ENCODE peak calls at places on chromosome 20, in ten cellular contexts. One of them, this sample, is unnamed.

GRCh38 chr20:4633780-4634179 is 87.9 kb upstream of the PRND start:
- DNase-seq in breast epithelium: no peak
- DNase-seq in vagina: no peak
- DNase-seq in astrocyte: peak; percentile 96
- DNase-seq in lung: no peak
- DNase-seq in body of pancreas: peak; percentile 22
- DNase-seq in tibial nerve: no peak
- DNase-seq in lower lobe of right lung: no peak
- DNase-seq in ascending aorta: no peak
- DNase-seq in GM23338: no peak
- DNase-seq in this sample: no peak

GRCh38 chr20:19205999-19206398 is 6.4 kb upstream of the SLC24A3 start:
- DNase-seq in breast epithelium: peak; percentile 59
- DNase-seq in vagina: no peak
- DNase-seq in astrocyte: peak; percentile 1
- DNase-seq in lung: peak; percentile 82
- DNase-seq in body of pancreas: peak; percentile 55
- DNase-seq in tibial nerve: peak; percentile 67
- DNase-seq in lower lobe of right lung: peak; percentile 86
- DNase-seq in ascending aorta: peak; percentile 83
- DNase-seq in GM23338: peak; percentile 89
- DNase-seq in this sample: peak; percentile 86

GRCh38 chr20:47576516-47577033 is 74.9 kb downstream of the NCOA3 start:
- DNase-seq in breast epithelium: peak; percentile 36
- DNase-seq in vagina: no peak
- DNase-seq in astrocyte: peak; percentile 91
- DNase-seq in lung: peak; percentile 62
- DNase-seq in body of pancreas: peak; percentile 71
- DNase-seq in tibial nerve: no peak
- DNase-seq in lower lobe of right lung: peak; percentile 51
- DNase-seq in ascending aorta: peak; percentile 71
- DNase-seq in GM23338: peak; percentile 54
- DNase-seq in this sample: peak; percentile 61

GRCh38 chr20:53972179-53972578 is 98.2 kb downstream of the BCAS1 start:
- DNase-seq in breast epithelium: no peak
- DNase-seq in vagina: no peak
- DNase-seq in astrocyte: no peak
- DNase-seq in lung: no peak
- DNase-seq in body of pancreas: no peak
- DNase-seq in tibial nerve: no peak
- DNase-seq in lower lobe of right lung: no peak
- DNase-seq in ascending aorta: no peak
- DNase-seq in GM23338: peak; percentile 33
- DNase-seq in this sample: no peak

GRCh38 chr20:32285621-32286334 is 8.3 kb downstream of the KIF3B start:
- DNase-seq in breast epithelium: no peak
- DNase-seq in vagina: no peak
- DNase-seq in astrocyte: peak; percentile 34
- DNase-seq in lung: no peak
- DNase-seq in body of pancreas: peak; percentile 7
- DNase-seq in tibial nerve: no peak
- DNase-seq in lower lobe of right lung: no peak
- DNase-seq in ascending aorta: no peak
- DNase-seq in GM23338: no peak
- DNase-seq in this sample: peak; percentile 75

GRCh38 chr20:62066983-62067433 is 1.3 kb upstream of the TAF4 start:
- DNase-seq in breast epithelium: no peak
- DNase-seq in vagina: no peak
- DNase-seq in astrocyte: no peak
- DNase-seq in lung: no peak
- DNase-seq in body of pancreas: peak; percentile 31
- DNase-seq in tibial nerve: no peak
- DNase-seq in lower lobe of right lung: no peak
- DNase-seq in ascending aorta: no peak
- DNase-seq in GM23338: peak; percentile 57
- DNase-seq in this sample: peak; percentile 52

GRCh38 chr20:17642404-17643269 is 39.4 kb downstream of the RRBP1 start:
- DNase-seq in breast epithelium: no peak
- DNase-seq in vagina: no peak
- DNase-seq in astrocyte: no peak
- DNase-seq in lung: no peak
- DNase-seq in body of pancreas: no peak
- DNase-seq in tibial nerve: no peak
- DNase-seq in lower lobe of right lung: peak; percentile 16
- DNase-seq in ascending aorta: no peak
- DNase-seq in GM23338: no peak
- DNase-seq in this sample: no peak

GRCh38 chr20:1122388-1123315 is 4.2 kb downstream of the PSMF1 start:
- DNase-seq in breast epithelium: peak; percentile 33
- DNase-seq in vagina: no peak
- DNase-seq in astrocyte: peak; percentile 11
- DNase-seq in lung: peak; percentile 60
- DNase-seq in body of pancreas: peak; percentile 71
- DNase-seq in tibial nerve: peak; percentile 29
- DNase-seq in lower lobe of right lung: peak; percentile 63
- DNase-seq in ascending aorta: no peak
- DNase-seq in GM23338: no peak
- DNase-seq in this sample: peak; percentile 54

GRCh38 chr20:52895662-52896061 is 76.5 kb upstream of the TSHZ2 start:
- DNase-seq in breast epithelium: no peak
- DNase-seq in vagina: no peak
- DNase-seq in astrocyte: peak; percentile 1
- DNase-seq in lung: no peak
- DNase-seq in body of pancreas: no peak
- DNase-seq in tibial nerve: no peak
- DNase-seq in lower lobe of right lung: no peak
- DNase-seq in ascending aorta: no peak
- DNase-seq in GM23338: no peak
- DNase-seq in this sample: no peak

GRCh38 chr20:53934421-53935352 is 135.7 kb downstream of the BCAS1 start:
- DNase-seq in breast epithelium: no peak
- DNase-seq in vagina: no peak
- DNase-seq in astrocyte: peak; percentile 87
- DNase-seq in lung: no peak
- DNase-seq in body of pancreas: peak; percentile 45
- DNase-seq in tibial nerve: no peak
- DNase-seq in lower lobe of right lung: no peak
- DNase-seq in ascending aorta: no peak
- DNase-seq in GM23338: peak; percentile 53
- DNase-seq in this sample: no peak

GRCh38 chr20:64049060-64049886 is at the start of gene SOX18:
- DNase-seq in breast epithelium: no peak
- DNase-seq in vagina: no peak
- DNase-seq in astrocyte: no peak
- DNase-seq in lung: no peak
- DNase-seq in body of pancreas: no peak
- DNase-seq in tibial nerve: no peak
- DNase-seq in lower lobe of right lung: no peak
- DNase-seq in ascending aorta: no peak
- DNase-seq in GM23338: peak; percentile 76
- DNase-seq in this sample: no peak

GRCh38 chr20:684676-685319 is 9.2 kb upstream of the SCRT2 start:
- DNase-seq in breast epithelium: no peak
- DNase-seq in vagina: no peak
- DNase-seq in astrocyte: no peak
- DNase-seq in lung: no peak
- DNase-seq in body of pancreas: no peak
- DNase-seq in tibial nerve: no peak
- DNase-seq in lower lobe of right lung: no peak
- DNase-seq in ascending aorta: no peak
- DNase-seq in GM23338: no peak
- DNase-seq in this sample: no peak

GRCh38 chr20:41047279-41047974 is 18.8 kb downstream of the TOP1 start:
- DNase-seq in breast epithelium: no peak
- DNase-seq in vagina: no peak
- DNase-seq in astrocyte: no peak
- DNase-seq in lung: no peak
- DNase-seq in body of pancreas: no peak
- DNase-seq in tibial nerve: no peak
- DNase-seq in lower lobe of right lung: no peak
- DNase-seq in ascending aorta: no peak
- DNase-seq in GM23338: peak; percentile 53
- DNase-seq in this sample: no peak
- H3K4me1 ChIP-seq in breast epithelium: peaks cover 3% of the 10 kb centered on the region
- H3K4me1 ChIP-seq in vagina: peaks cover 98% of the 10 kb centered on the region
- H3K4me1 ChIP-seq in astrocyte: peaks cover 28% of the 10 kb centered on the region
- H3K4me1 ChIP-seq in lung: peaks cover 63% of the 10 kb centered on the region
- H3K4me1 ChIP-seq in body of pancreas: peaks cover 75% of the 10 kb centered on the region
- H3K4me1 ChIP-seq in tibial nerve: peaks cover 60% of the 10 kb centered on the region
- H3K4me1 ChIP-seq in lower lobe of right lung: peaks cover 68% of the 10 kb centered on the region
- H3K4me1 ChIP-seq in ascending aorta: peaks cover 50% of the 10 kb centered on the region
- H3K4me1 ChIP-seq in GM23338: peaks cover 56% of the 10 kb centered on the region
- H3K4me1 ChIP-seq in this sample: peaks cover 2% of the 10 kb centered on the region

DNA sequence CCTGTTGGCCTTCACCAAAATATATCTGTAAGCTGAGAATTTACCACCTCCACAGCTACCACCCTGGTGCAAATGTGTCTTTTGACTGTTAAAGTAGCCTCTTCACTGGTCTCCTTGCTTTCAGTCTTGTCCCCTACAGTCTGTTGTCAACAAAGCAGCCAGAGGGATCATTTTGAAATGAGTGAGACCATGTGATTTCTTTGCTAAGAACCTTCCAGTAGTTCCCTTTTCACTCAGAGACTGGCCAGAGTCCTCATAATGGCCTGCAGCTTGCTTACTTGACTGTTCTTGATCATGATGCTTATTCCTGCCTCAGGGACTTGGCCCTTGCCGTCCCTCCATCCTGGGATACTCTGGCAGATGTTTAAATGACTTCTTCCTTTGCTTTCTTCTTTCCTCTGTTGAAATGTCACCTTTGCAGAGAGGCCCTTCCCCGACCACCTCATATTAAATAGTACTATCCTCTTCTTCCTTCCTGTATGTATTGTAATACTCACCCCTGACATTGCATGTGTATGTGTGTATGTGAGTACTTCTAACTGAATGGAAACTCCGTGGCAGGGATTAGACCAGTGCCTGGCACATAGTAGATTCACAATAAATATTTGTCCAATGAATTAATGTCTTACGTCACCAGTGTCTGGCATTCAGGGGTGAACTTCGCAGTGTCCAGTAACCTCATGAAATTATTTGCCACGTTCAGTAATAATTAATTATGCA is 5.0 kb downstream of the MANBAL start:
- DNase-seq in breast epithelium: no peak
- DNase-seq in vagina: no peak
- DNase-seq in astrocyte: peak; percentile 75
- DNase-seq in lung: no peak
- DNase-seq in body of pancreas: no peak
- DNase-seq in tibial nerve: no peak
- DNase-seq in lower lobe of right lung: no peak
- DNase-seq in ascending aorta: no peak
- DNase-seq in GM23338: no peak
- DNase-seq in this sample: no peak
- H3K27ac ChIP-seq in breast epithelium: peak overlapping the region; percentile 62
- H3K27ac ChIP-seq in vagina: peak overlapping the region; percentile 74
- H3K27ac ChIP-seq in astrocyte: peak overlapping the region; percentile 97
- H3K27ac ChIP-seq in lung: no peak overlapping the region
- H3K27ac ChIP-seq in body of pancreas: no peak overlapping the region
- H3K27ac ChIP-seq in tibial nerve: peak overlapping the region; percentile 32
- H3K27ac ChIP-seq in lower lobe of right lung: peak overlapping the region; percentile 42
- H3K27ac ChIP-seq in ascending aorta: peak overlapping the region; percentile 92
- H3K27ac ChIP-seq in GM23338: no peak overlapping the region
- H3K27ac ChIP-seq in this sample: peak overlapping the region; percentile 7

DNA sequence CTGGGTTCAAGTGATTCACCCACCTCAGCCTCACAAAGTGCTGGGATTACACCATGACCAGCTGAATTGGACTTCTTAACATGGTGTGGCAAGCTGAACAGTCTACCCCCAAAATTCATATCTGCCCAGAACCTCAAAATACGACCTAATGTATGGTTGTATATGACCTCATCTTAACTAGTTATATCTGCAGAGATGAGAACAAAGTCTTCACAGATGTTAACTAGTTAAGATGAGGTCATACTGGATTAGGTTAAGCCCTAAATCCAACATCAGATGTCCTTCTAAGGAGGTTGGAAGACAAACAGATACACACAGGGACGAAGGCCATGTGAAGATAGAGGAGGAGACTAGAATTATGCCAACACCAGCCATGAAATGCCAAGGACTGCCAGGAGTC is 102.5 kb downstream of the JPH2 start:
- DNase-seq in breast epithelium: peak; percentile 10
- DNase-seq in vagina: no peak
- DNase-seq in astrocyte: no peak
- DNase-seq in lung: no peak
- DNase-seq in body of pancreas: no peak
- DNase-seq in tibial nerve: no peak
- DNase-seq in lower lobe of right lung: no peak
- DNase-seq in ascending aorta: no peak
- DNase-seq in GM23338: no peak
- DNase-seq in this sample: no peak
- TF ChIP-seq CTCF in breast epithelium: no peak
- TF ChIP-seq CTCF in vagina: no peak
- TF ChIP-seq CTCF in astrocyte: no peak
- TF ChIP-seq CTCF in lung: no peak
- TF ChIP-seq CTCF in body of pancreas: no peak
- TF ChIP-seq CTCF in tibial nerve: no peak
- TF ChIP-seq CTCF in lower lobe of right lung: no peak
- TF ChIP-seq CTCF in ascending aorta: no peak
- TF ChIP-seq CTCF in GM23338: no peak
- TF ChIP-seq CTCF in this sample: no peak

GRCh38 chr20:24086121-24086520 is 97.5 kb upstream of the GGTLC1 start:
- DNase-seq in breast epithelium: no peak
- DNase-seq in vagina: no peak
- DNase-seq in astrocyte: no peak
- DNase-seq in lung: no peak
- DNase-seq in body of pancreas: no peak
- DNase-seq in tibial nerve: no peak
- DNase-seq in lower lobe of right lung: no peak
- DNase-seq in ascending aorta: no peak
- DNase-seq in GM23338: no peak
- DNase-seq in this sample: no peak

GRCh38 chr20:24081077-24081476 is 92.5 kb upstream of the GGTLC1 start:
- DNase-seq in breast epithelium: no peak
- DNase-seq in vagina: no peak
- DNase-seq in astrocyte: no peak
- DNase-seq in lung: no peak
- DNase-seq in body of pancreas: no peak
- DNase-seq in tibial nerve: no peak
- DNase-seq in lower lobe of right lung: no peak
- DNase-seq in ascending aorta: no peak
- DNase-seq in GM23338: no peak
- DNase-seq in this sample: no peak

GRCh38 chr20:24079661-24080412 is 91.3 kb upstream of the GGTLC1 start:
- DNase-seq in breast epithelium: no peak
- DNase-seq in vagina: no peak
- DNase-seq in astrocyte: no peak
- DNase-seq in lung: no peak
- DNase-seq in body of pancreas: no peak
- DNase-seq in tibial nerve: no peak
- DNase-seq in lower lobe of right lung: no peak
- DNase-seq in ascending aorta: no peak
- DNase-seq in GM23338: no peak
- DNase-seq in this sample: no peak

DNA sequence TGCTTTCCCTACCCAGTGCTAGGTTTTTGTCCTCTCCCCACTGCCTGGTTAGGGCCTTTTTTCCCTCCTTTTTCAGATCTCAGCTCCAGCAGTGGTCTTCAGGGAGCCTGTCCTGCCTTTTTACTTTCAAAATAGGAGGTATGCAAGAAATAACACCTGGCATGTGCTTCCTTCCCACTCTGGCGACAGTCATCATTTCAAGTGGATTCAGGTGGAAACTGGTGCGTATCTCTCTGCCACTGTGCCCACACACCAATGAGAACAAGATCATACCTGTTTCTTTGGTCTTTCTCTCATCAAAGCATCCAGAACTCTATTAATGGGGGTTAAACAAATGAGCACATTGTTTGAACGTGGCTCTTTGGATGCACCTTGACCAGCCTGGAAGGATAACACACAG is 95.7 kb upstream of the GGTLC1 start:
- DNase-seq in breast epithelium: no peak
- DNase-seq in vagina: no peak
- DNase-seq in astrocyte: no peak
- DNase-seq in lung: no peak
- DNase-seq in body of pancreas: no peak
- DNase-seq in tibial nerve: no peak
- DNase-seq in lower lobe of right lung: no peak
- DNase-seq in ascending aorta: no peak
- DNase-seq in GM23338: no peak
- DNase-seq in this sample: no peak
- H3K4me1 ChIP-seq in breast epithelium: no peaks in the 10 kb centered on the region
- H3K4me1 ChIP-seq in vagina: no peaks in the 10 kb centered on the region
- H3K4me1 ChIP-seq in astrocyte: no peaks in the 10 kb centered on the region
- H3K4me1 ChIP-seq in lung: no peaks in the 10 kb centered on the region
- H3K4me1 ChIP-seq in body of pancreas: no peaks in the 10 kb centered on the region
- H3K4me1 ChIP-seq in tibial nerve: no peaks in the 10 kb centered on the region
- H3K4me1 ChIP-seq in lower lobe of right lung: no peaks in the 10 kb centered on the region
- H3K4me1 ChIP-seq in ascending aorta: no peaks in the 10 kb centered on the region
- H3K4me1 ChIP-seq in GM23338: no peaks in the 10 kb centered on the region
- H3K4me1 ChIP-seq in this sample: no peaks in the 10 kb centered on the region